ENCODE peak calls at places on chromosomes 1 and 21, in eight cellular contexts. B, E, T, L, M, O, H and F are unnamed samples.

GRCh38 chr1:22626219-22626902 is 10.1 kb upstream of the C1QA start:
- DNase-seq in T (no peak), H (no peak), M (no peak), L (no peak), B (no peak), O (no peak), E (no peak), F (no peak)

GRCh38 chr1:66917476-66917875 is 7.2 kb downstream of the DNAI4 start:
- DNase-seq in H (no peak), L (no peak), M (no peak), O (no peak), B (no peak), E (no peak), T (no peak), F (no peak)

GRCh38 chr1:101293461-101294045 is 56.7 kb downstream of the S1PR1 start:
- DNase-seq in T (no peak), O (no peak), M (no peak), L (no peak), E (no peak), H (peak), B (no peak), F (no peak)

GRCh38 chr1:207866471-207867135 is 44.3 kb downstream of the CD34 start:
- DNase-seq in L (peak), E (peak), O (no peak), B (no peak), T (no peak), H (no peak), M (peak), F (no peak)

GRCh38 chr21:45109831-45110492 is 35.6 kb downstream of the ADARB1 start:
- DNase-seq in L (no peak), M (no peak), B (no peak), E (no peak), H (no peak), O (no peak), T (no peak), F (no peak)

GRCh38 chr21:29145837-29146453 is 15.5 kb downstream of the MAP3K7CL start:
- DNase-seq in B (no peak), O (no peak), E (no peak), H (no peak), M (no peak), L (no peak), T (peak), F (peak)

GRCh38 chr1:40039245-40039756 is 1.2 kb upstream of the CAP1 start:
- DNase-seq in H (peak), E (no peak), O (no peak), L (no peak), T (no peak), B (no peak), M (no peak), F (no peak)

GRCh38 chr1:212916395-212917133 is 33.8 kb upstream of the VASH2 start:
- DNase-seq in M (peak), B (peak), E (no peak), T (no peak), O (no peak), L (peak), H (no peak), F (no peak)

GRCh38 chr1:159005161-159005560 is 4.5 kb upstream of the IFI16 start:
- DNase-seq in L (peak), B (no peak), T (no peak), H (no peak), E (no peak), M (no peak), O (no peak), F (no peak)

GRCh38 chr1:77378723-77379533 is 97.1 kb downstream of the AK5 start:
- DNase-seq in L (peak), B (no peak), H (peak), T (no peak), O (no peak), E (no peak), M (no peak), F (no peak)

GRCh38 chr1:31791131-31791858 is 24.5 kb downstream of the SPOCD1 start:
- DNase-seq in E (peak), H (no peak), M (no peak), L (no peak), O (no peak), T (no peak), B (peak), F (no peak)

GRCh38 chr1:92168657-92169056 is 49.1 kb upstream of the C1orf146 start:
- DNase-seq in B (no peak), T (no peak), H (no peak), M (peak), L (no peak), O (no peak), E (no peak), F (no peak)
- H3K27ac ChIP-seq in B (no peak), T (no peak), H (no peak), M (peak), L (no peak), O (no peak), E (no peak), F (no peak)

DNA sequence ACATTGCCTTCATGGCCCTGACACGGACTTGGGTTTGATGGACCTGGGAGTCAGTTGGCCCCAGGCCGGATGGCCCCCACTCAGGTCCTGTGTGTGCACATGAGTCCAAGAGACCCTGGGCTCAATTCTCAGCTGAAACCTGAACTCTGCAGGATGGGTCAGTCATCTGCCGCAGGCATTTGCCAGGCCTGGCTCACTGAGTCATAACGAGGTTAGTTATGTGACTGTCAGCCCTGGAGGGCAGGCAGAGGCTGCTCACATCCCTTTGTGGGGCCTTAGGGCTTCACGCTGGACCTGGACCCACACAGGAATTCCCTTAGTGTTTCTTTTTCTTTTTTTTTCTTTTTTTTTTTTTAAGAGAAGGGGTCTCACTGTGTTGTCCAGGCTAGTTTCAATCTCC is 46.5 kb downstream of the PSMG1 start:
- DNase-seq in M (no peak), H (peak), T (peak), B (no peak), O (no peak), L (no peak), E (no peak), F (no peak)
- H3K27ac ChIP-seq in M (no peak), H (peak), T (peak), B (no peak), O (no peak), L (no peak), E (no peak), F (no peak)

GRCh38 chr1:108947871-108948525 is 15.3 kb downstream of the CLCC1 start:
- DNase-seq in L (peak), T (no peak), B (no peak), M (no peak), O (no peak), H (no peak), E (no peak), F (no peak)
- H3K27ac ChIP-seq in L (no peak), T (no peak), B (no peak), M (peak), O (peak), H (no peak), E (no peak), F (no peak)

DNA sequence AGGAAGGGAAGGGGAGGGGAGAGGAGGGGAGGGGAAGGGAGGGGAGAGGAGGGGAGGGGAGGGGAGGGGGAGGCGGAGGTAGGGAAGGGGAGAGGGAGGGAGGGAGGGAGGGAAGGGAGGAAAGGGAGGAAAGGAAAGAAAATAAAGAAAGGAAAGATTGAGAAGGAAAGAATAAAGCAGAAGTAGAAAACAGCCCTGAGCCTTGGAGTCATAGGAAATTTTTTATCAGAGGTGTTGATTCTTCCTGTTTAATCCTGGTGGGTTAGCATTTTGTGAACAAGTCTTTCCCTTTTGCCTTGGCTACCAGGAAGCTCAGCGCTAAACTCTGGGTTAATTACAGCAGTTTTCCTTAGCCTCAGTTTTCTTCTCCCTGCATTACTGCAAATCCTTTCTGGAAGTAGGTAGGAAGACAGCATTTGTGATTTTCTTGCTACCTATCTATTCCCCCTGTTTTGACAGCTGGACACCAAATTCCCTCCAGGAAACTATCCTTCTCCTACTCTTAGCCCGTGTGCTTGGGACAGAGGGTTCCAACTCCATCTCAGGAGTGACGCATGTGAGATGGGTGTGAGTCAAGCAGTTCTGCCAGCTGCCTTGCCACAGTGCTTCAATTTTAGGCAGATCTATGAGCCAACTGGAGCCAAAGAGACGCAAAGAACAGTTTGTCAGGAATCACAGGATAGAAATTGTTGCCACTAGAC is 26.9 kb downstream of the TOMM20 start:
- DNase-seq in E (no peak), T (no peak), H (no peak), B (no peak), O (no peak), M (no peak), L (peak), F (no peak)
- H3K27ac ChIP-seq in E (no peak), T (no peak), H (no peak), B (no peak), O (no peak), M (peak), L (no peak), F (no peak)

GRCh38 chr1:84298688-84299535 is 2.6 kb upstream of the SAMD13 start:
- DNase-seq in B (peak), H (peak), O (no peak), E (peak), L (peak), T (peak), M (peak), F (no peak)

GRCh38 chr1:84300991-84301758 is at the start of gene SAMD13:
- DNase-seq in O (no peak), M (peak), H (peak), L (peak), B (peak), T (peak), E (no peak), F (no peak)

GRCh38 chr1:84298336-84298687 is 3.2 kb upstream of the SAMD13 start:
- DNase-seq in L (peak), T (peak), M (peak), B (peak), H (peak), O (no peak), E (peak), F (no peak)

GRCh38 chr1:84300501-84300900 is 1.0 kb upstream of the SAMD13 start:
- DNase-seq in L (no peak), E (no peak), H (no peak), M (no peak), B (no peak), O (no peak), T (no peak), F (no peak)

GRCh38 chr1:84299536-84300260 is 1.8 kb upstream of the SAMD13 start:
- DNase-seq in L (peak), H (no peak), M (no peak), O (no peak), E (no peak), T (no peak), B (no peak), F (no peak)
- H3K27ac ChIP-seq in L (peak), H (peak), M (peak), O (no peak), E (peak), T (no peak), B (no peak), F (no peak)

GRCh38 chr21:41875086-41875485 is 4.1 kb downstream of the PRDM15 start:
- DNase-seq in E (no peak), L (no peak), B (no peak), M (no peak), T (no peak), H (no peak), O (no peak), F (no peak)
- H3K27ac ChIP-seq in E (no peak), L (no peak), B (no peak), M (no peak), T (no peak), H (no peak), O (no peak), F (no peak)